ENCODE peak calls at places on chromosomes 5 and 9, in nine cellular contexts. Y is tibial nerve, E is ovary, P is heart left ventricle, F is stomach, R is spleen, M is adrenal gland, N is endothelial cell of umbilical vein, H is sigmoid colon. J is an unnamed sample. For H3K4me1, the result is how much of the 10 kb centered on the place peaks cover.

GRCh38 chr9:106892632-106893031 is 29.7 kb downstream of the ZNF462 start:
- DNase-seq in Y (peak), P (peak), R (no peak), N (peak), H (peak), M (peak), E (peak), F (no peak), J (no peak)

GRCh38 chr5:160097981-160098380 is 21.3 kb downstream of the PWWP2A start:
- DNase-seq in Y (no peak), N (no peak), R (no peak), H (no peak), F (no peak), M (no peak), P (no peak), E (no peak), J (no peak)

GRCh38 chr5:90473321-90474234 is 993 bp downstream of the MBLAC2 start:
- DNase-seq in E (no peak), F (no peak), R (peak), M (peak), H (no peak), Y (peak), P (peak), N (peak), J (peak)

GRCh38 chr9:89878687-89879086 is 273.9 kb downstream of the GADD45G start:
- DNase-seq in F (peak), Y (peak), E (peak), R (peak), H (peak), P (peak), M (peak), N (no peak), J (no peak)

GRCh38 chr9:38153152-38153909 is 84.3 kb upstream of the SHB start:
- DNase-seq in Y (no peak), P (no peak), N (no peak), R (no peak), H (no peak), E (no peak), F (peak), M (no peak), J (no peak)

GRCh38 chr9:136014147-136014927 is 53.2 kb upstream of the UBAC1 start:
- DNase-seq in H (peak), N (no peak), Y (no peak), F (no peak), P (no peak), R (peak), E (no peak), M (peak), J (peak)

GRCh38 chr9:36284226-36284625 is 26.0 kb upstream of the GNE start:
- DNase-seq in P (no peak), M (no peak), E (no peak), H (no peak), Y (no peak), R (no peak), F (no peak), N (no peak), J (no peak)

GRCh38 chr9:84154320-84154719 is 173.7 kb downstream of the RMI1 start:
- DNase-seq in R (no peak), M (no peak), Y (no peak), E (no peak), P (no peak), N (no peak), F (no peak), H (no peak), J (no peak)

GRCh38 chr5:86917117-86917579 is 299.4 kb downstream of the COX7C start:
- DNase-seq in H (no peak), P (no peak), N (peak), F (no peak), E (no peak), M (no peak), R (no peak), Y (no peak), J (no peak)

GRCh38 chr9:72422214-72422613 is 57.2 kb upstream of the ZFAND5 start:
- DNase-seq in P (no peak), M (no peak), H (no peak), F (no peak), R (no peak), N (no peak), E (no peak), Y (no peak), J (no peak)

DNA sequence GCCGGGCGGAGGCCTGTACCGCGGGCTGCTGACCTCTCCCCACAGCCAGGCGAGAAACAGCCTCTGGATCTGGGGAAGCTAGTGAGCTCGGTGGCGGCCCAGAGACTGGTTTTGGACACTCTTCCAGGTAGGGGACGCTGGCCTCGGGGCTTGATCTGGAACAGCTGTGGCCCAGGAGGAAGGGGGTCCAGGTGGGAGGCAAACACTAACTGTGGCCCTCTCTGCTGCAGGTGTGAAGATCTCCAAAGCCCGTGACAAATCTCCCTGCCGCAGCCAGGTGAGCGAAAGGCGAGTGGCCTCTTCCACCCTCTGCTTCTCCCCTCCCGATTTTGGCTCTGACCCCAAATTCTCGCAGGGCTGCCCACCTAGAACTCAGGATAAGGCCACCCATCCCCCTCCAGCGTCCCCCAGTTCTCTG is 13.1 kb upstream of the SLC34A1 start:
- DNase-seq in H (no peak), P (no peak), F (no peak), M (peak), N (no peak), Y (no peak), E (peak), R (no peak), J (no peak)
- H3K4me1 ChIP-seq in H (under half), P (under half), F (half or more), M (under half), N (under half), Y (under half), E (under half), R (under half), J (under half)

GRCh38 chr5:6452622-6453504 is 4.2 kb downstream of the UBE2QL1 start:
- DNase-seq in H (no peak), N (no peak), P (no peak), M (no peak), E (no peak), Y (no peak), F (no peak), R (no peak), J (no peak)
- TF ChIP-seq POLR2A in H (no peak), N (no peak), P (no peak), M (no peak), E (no peak), Y (no peak), F (no peak), R (no peak), J (no peak)

GRCh38 chr9:35112257-35113020 is 3.2 kb downstream of the ATOSB start:
- DNase-seq in F (no peak), E (no peak), M (peak), R (no peak), H (no peak), P (no peak), Y (peak), N (peak), J (peak)
- H3K4me1 ChIP-seq in F (half or more), E (under half), M (under half), R (under half), H (half or more), P (half or more), Y (under half), N (half or more), J (half or more)

GRCh38 chr5:61162010-61162831 is at the start of gene SMIM15:
- DNase-seq in Y (peak), P (peak), M (peak), R (peak), F (peak), H (peak), N (peak), E (peak), J (peak)
- TF ChIP-seq POLR2A in Y (peak), P (peak), M (peak), R (peak), F (no peak), H (peak), N (peak), E (peak), J (no peak)

GRCh38 chr5:150434502-150434901 is 15.0 kb downstream of the RPS14 start:
- DNase-seq in M (no peak), N (no peak), E (no peak), P (no peak), Y (no peak), F (no peak), H (no peak), R (no peak), J (no peak)
- H3K4me1 ChIP-seq in M (under half), N (under half), E (under half), P (under half), Y (under half), F (under half), H (under half), R (under half), J (under half)

J was measured in upper lobe of left lung.